ENCODE peak calls at places on chromosome 5, in ten cellular contexts. D, C, N, S, O, Z, P, L, Y and A are unnamed samples.

GRCh38 chr5:33037101-33037500 is 326.0 kb downstream of the NPR3 start:
- DNase-seq in O (no peak), Z (no peak), D (no peak), C (no peak), N (no peak), P (no peak), Y (no peak), S (no peak), L (no peak), A (no peak)

GRCh38 chr5:179314606-179315355 is 30.5 kb downstream of the ADAMTS2 start:
- DNase-seq in C (no peak), P (no peak), D (no peak), L (peak; percentile 78), Y (no peak), Z (peak; percentile 54), S (no peak), O (peak; percentile 67), N (no peak), A (no peak)

GRCh38 chr5:21711854-21712752 is 1141.0 kb downstream of the CDH12 start:
- DNase-seq in L (no peak), S (no peak), Y (no peak), N (no peak), C (no peak), D (no peak), P (no peak), O (no peak), Z (no peak), A (no peak)

GRCh38 chr5:87645241-87645640 is 232.5 kb upstream of the CCNH start:
- DNase-seq in C (no peak), N (no peak), L (no peak), O (no peak), P (no peak), D (no peak), S (no peak), Z (no peak), Y (no peak), A (no peak)

GRCh38 chr5:24167791-24168190 is 477.0 kb downstream of the CDH10 start:
- DNase-seq in D (no peak), L (no peak), C (no peak), O (no peak), Z (no peak), S (no peak), P (no peak), Y (no peak), N (no peak), A (no peak)

GRCh38 chr5:150339841-150340240 is 17.7 kb upstream of the TCOF1 start:
- DNase-seq in S (no peak), C (no peak), L (no peak), Z (no peak), N (no peak), O (no peak), P (no peak), Y (no peak), D (no peak), A (no peak)

GRCh38 chr5:1703352-1704050 is 96.1 kb downstream of the MRPL36 start:
- DNase-seq in P (no peak), O (no peak), N (no peak), L (peak; percentile 60), S (no peak), Y (no peak), Z (no peak), C (no peak), D (no peak), A (no peak)

GRCh38 chr5:4883388-4883787 is 256.7 kb upstream of the ADAMTS16 start:
- DNase-seq in N (no peak), D (no peak), S (no peak), Z (no peak), Y (no peak), C (no peak), L (no peak), P (no peak), O (peak; percentile 73), A (no peak)

GRCh38 chr5:171861383-171861782 is 75.8 kb downstream of the SMIM23 start:
- DNase-seq in D (no peak), P (no peak), Y (no peak), S (no peak), C (no peak), N (no peak), L (no peak), O (no peak), Z (no peak), A (no peak)

GRCh38 chr5:171855798-171856772 is 70.5 kb downstream of the SMIM23 start:
- DNase-seq in Y (no peak), N (no peak), C (no peak), O (no peak), Z (no peak), S (no peak), L (peak; percentile 72), P (no peak), D (no peak), A (no peak)

GRCh38 chr5:171857537-171857936 is 71.9 kb downstream of the SMIM23 start:
- DNase-seq in P (no peak), L (peak; percentile 60), Y (no peak), O (no peak), Z (no peak), D (no peak), S (peak; percentile 29), C (no peak), N (no peak), A (no peak)

GRCh38 chr5:171855265-171855664 is 69.6 kb downstream of the SMIM23 start:
- DNase-seq in S (no peak), N (no peak), Z (no peak), D (no peak), P (no peak), L (peak; percentile 37), C (no peak), O (no peak), Y (no peak), A (no peak)

DNA sequence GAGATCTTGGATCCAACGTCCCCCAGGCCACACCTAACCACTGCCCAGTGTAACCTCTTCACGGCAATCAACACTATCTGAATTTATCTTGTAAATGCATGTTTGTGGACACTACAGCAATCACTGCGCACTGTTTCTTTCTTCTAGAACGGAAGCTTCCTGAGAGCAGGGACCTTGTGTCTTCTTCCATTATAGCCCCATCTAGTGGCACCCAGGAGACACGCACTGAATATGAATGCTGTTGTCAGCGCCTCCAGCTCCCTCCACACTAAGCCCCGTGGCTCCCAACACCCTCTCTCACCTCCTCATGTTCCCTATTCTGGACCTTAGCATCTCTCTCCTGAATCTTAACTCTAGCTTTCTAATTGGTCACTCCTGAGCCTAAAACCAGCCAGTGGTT is 72.7 kb downstream of the SMIM23 start:
- DNase-seq in D (peak; percentile 27), Z (no peak), S (no peak), Y (peak; percentile 22), L (no peak), C (no peak), P (no peak), O (no peak), N (no peak), A (no peak)
- TF ChIP-seq CTCF in D (peak; percentile 37), Z (peak; percentile 22), S (peak; percentile 44), Y (peak; percentile 72), L (no peak), C (peak; percentile 50), P (peak; percentile 17), O (no peak), N (peak; percentile 25), A (peak; percentile 37)

GRCh38 chr5:168672016-168672415 is 92.8 kb upstream of the PANK3 start:
- DNase-seq in P (no peak), S (no peak), Z (no peak), O (no peak), C (no peak), Y (no peak), L (no peak), D (no peak), N (no peak), A (no peak)

GRCh38 chr5:168669668-168670378 is 90.7 kb upstream of the PANK3 start:
- DNase-seq in C (no peak), P (no peak), O (no peak), L (no peak), Y (no peak), Z (no peak), N (no peak), S (no peak), D (no peak), A (no peak)

GRCh38 chr5:168669156-168669555 is 90.0 kb upstream of the PANK3 start:
- DNase-seq in S (no peak), O (no peak), D (no peak), C (no peak), L (no peak), N (no peak), P (no peak), Y (no peak), Z (no peak), A (no peak)

GRCh38 chr5:168672888-168673287 is 93.7 kb upstream of the PANK3 start:
- DNase-seq in D (no peak), Y (no peak), C (no peak), O (no peak), P (no peak), S (no peak), Z (no peak), L (no peak), N (no peak), A (no peak)

DNA sequence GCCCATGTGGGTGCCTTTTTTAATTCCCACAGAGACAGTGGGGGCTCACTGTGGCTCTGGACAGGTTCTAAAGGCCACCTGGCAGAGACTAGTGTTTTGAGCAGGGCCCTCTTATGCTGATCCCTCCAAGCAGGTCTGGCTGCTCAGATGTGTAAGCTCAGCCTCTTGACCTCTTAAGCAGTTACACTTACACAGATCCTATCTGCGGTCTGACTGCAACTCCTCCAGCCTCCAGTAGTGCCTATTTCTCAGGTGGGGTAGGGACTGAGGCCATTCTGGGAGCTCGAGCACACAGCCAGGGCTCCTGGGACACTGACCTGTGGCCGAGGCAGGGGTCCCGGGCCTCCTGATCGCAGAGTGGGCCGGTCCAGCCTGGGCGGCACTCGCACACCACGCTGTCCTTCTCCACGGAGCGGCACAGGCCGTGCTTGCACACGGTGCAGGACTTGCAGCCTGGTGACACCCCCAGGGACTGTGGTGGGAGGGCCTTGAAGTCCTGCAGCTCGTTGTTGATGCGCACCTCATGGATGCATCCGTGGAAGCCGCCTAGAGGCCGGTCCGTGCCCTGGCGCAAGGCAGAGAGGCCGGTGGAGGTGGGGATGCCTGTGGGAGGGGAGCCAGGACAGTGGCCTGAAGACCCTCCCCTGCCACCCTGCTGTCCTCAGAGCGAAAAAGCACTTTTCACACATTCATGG is 91.9 kb upstream of the PANK3 start:
- DNase-seq in Y (no peak), O (no peak), D (no peak), L (no peak), C (no peak), P (no peak), Z (no peak), S (no peak), N (no peak), A (no peak)
- TF ChIP-seq CTCF in Y (no peak), O (no peak), D (no peak), L (no peak), C (no peak), P (no peak), Z (no peak), S (no peak), N (no peak), A (no peak)

DNA sequence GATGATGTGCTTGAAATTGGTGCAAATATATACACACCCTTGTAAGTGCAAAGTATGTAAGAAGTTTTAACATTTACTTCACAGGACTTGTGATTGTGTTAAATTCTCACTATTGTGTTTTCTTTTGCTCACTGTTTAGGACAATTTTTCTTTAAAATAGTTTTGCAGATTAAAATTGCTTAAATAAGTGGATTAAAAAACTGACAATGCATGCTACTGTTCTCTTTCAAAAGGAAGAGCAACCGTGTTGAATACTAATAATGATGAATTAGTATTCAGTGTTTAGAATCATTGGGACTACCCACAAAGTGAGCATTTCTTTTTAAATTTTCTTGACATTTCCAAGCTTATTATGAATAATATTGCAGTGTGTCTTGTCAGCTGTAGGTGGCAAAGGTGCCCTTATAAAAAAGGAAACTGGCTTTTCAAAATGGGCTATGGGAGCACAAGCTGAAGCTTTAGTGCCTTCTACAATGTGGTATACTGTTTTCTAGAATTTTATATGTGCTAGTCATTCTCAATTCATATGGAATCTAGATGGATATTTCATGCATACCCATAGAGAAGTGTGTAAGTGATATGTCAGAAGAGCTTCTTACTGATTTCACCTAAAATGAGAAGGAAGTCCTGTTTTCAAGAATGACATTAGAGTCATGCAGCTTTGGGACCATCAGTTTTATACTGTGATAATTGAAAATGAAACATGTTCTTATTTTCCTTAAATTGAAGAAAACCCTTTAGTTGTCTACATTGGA is 35.4 kb downstream of the SREK1 start:
- DNase-seq in S (no peak), P (no peak), Y (no peak), N (no peak), C (no peak), D (no peak), L (no peak), O (no peak), Z (no peak), A (no peak)
- TF ChIP-seq CTCF in S (no peak), P (no peak), Y (no peak), N (no peak), C (peak; percentile 21), D (no peak), L (no peak), O (no peak), Z (no peak), A (no peak)

DNA sequence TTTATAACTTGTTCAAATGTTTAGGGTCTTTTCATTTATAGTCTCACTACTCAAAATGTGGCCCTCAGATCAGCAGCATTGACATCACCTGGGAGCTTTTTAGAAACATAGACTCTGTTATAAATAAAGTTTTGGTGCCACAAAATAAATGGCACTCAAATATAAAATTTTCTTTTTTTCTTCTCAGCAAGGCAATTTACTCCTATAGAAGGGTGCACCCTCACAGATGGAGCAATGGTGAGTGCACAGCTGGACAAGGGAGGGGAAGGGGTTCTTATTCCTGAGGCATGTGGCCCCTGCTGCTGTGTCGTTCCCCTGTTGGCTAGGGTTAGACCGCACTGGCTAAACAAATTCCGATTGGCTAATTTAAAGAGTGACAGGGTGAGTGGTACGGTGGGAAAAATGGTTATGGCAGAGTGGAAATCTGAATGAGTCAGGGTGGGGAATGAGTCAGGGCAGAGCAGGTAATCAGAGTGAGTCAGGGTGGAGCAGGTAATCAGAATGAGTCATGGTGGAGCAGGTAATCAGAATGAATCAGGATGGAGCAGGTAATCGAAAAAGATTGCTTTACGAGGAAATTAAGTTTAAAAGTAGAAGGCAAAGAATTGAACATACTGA is 31.8 kb upstream of the C7 start:
- DNase-seq in Y (no peak), L (no peak), S (no peak), C (no peak), O (no peak), P (no peak), N (no peak), D (no peak), Z (no peak), A (no peak)
- TF ChIP-seq CTCF in Y (no peak), L (no peak), S (no peak), C (no peak), O (no peak), P (no peak), N (no peak), D (no peak), Z (no peak), A (no peak)